ENCODE peak calls at places on chromosomes 11 and 22, in five cellular contexts. T is dorsolateral prefrontal cortex, J is adrenal gland, N is brain microvascular endothelial cell, M is pancreas. L is an unnamed sample.

GRCh38 chr11:97607301-97608000 is 1217.6 kb downstream of the JRKL start:
- DNase-seq in N (no peak), T (no peak), M (no peak), J (no peak), L (no peak)

GRCh38 chr11:11440149-11440548 is 87.1 kb upstream of the CSNK2A3 start:
- DNase-seq in T (no peak), J (no peak), M (no peak), N (no peak), L (no peak)

GRCh38 chr11:57360991-57361390 is 20.0 kb downstream of the PRG3 start:
- DNase-seq in M (no peak), T (no peak), N (no peak), J (no peak), L (no peak)

GRCh38 chr11:16613401-16614381 is 124.8 kb upstream of the C11orf58 start:
- DNase-seq in J (peak; percentile 94), N (peak; percentile 81), T (peak; percentile 87), M (peak; percentile 82), L (peak; percentile 44)

GRCh38 chr11:72038491-72038890 is 39.8 kb downstream of the IL18BP start:
- DNase-seq in T (peak; percentile 71), N (peak; percentile 18), J (peak; percentile 85), M (no peak), L (peak; percentile 13)

GRCh38 chr11:103483996-103484395 is 374.8 kb downstream of the DYNC2H1 start:
- DNase-seq in N (peak; percentile 25), M (no peak), J (no peak), T (no peak), L (no peak)

GRCh38 chr22:27919943-27920755 is 1.1 kb upstream of the PITPNB start:
- DNase-seq in M (no peak), T (no peak), J (peak; percentile 63), N (peak; percentile 46), L (peak; percentile 18)

GRCh38 chr11:41486436-41486835 is 27.0 kb upstream of the LRRC4C start:
- DNase-seq in T (no peak), N (peak; percentile 28), M (no peak), J (no peak), L (no peak)

GRCh38 chr22:34966980-34967379 is 99.0 kb upstream of the ISX start:
- DNase-seq in N (no peak), M (no peak), T (no peak), J (no peak), L (no peak)

GRCh38 chr11:78784321-78785061 is 209.8 kb upstream of the NARS2 start:
- DNase-seq in T (no peak), J (no peak), N (peak; percentile 68), M (no peak), L (no peak)

GRCh38 chr11:58165504-58166106 is 23.3 kb upstream of the OR9Q2 start:
- DNase-seq in T (no peak), J (no peak), N (no peak), M (no peak), L (no peak)

GRCh38 chr11:29256580-29256979 is 760.2 kb downstream of the KCNA4 start:
- DNase-seq in N (no peak), M (no peak), J (no peak), T (no peak), L (no peak)

GRCh38 chr22:47064016-47064415 is 301.6 kb downstream of the TBC1D22A start:
- DNase-seq in J (no peak), N (no peak), T (no peak), M (no peak), L (no peak)

GRCh38 chr11:111185259-111185658 is 60.3 kb upstream of the POU2AF2 start:
- DNase-seq in M (no peak), J (no peak), N (no peak), T (no peak), L (no peak)

GRCh38 chr22:36546092-36546804 is 17.3 kb upstream of the EIF3D start:
- DNase-seq in T (peak; percentile 56), J (peak; percentile 67), N (peak; percentile 24), M (peak; percentile 39), L (no peak)

GRCh38 chr22:33272180-33272579 is 214.0 kb upstream of the SYN3 start:
- DNase-seq in T (no peak), J (no peak), N (no peak), M (peak; percentile 50), L (no peak)

GRCh38 chr22:36334838-36335603 is 52.7 kb downstream of the MYH9 start:
- DNase-seq in J (peak; percentile 76), T (peak; percentile 85), M (no peak), N (no peak), L (no peak)

GRCh38 chr22:19713650-19714319 is 518 bp upstream of the SEPTIN5 start:
- DNase-seq in N (no peak), M (no peak), T (no peak), J (no peak), L (no peak)

GRCh38 chr11:123434911-123435310 is 4.8 kb downstream of the GRAMD1B start:
- DNase-seq in T (no peak), N (no peak), M (no peak), J (no peak), L (peak; percentile 82)

GRCh38 chr11:85647604-85648299 is at the start of gene TMEM126A:
- DNase-seq in T (peak; percentile 86), J (peak; percentile 93), N (peak; percentile 79), M (peak; percentile 89), L (no peak)

GRCh38 chr11:12581923-12582322 is 92.3 kb upstream of the TEAD1 start:
- DNase-seq in T (no peak), N (peak; percentile 84), J (no peak), M (no peak), L (peak; percentile 49)

GRCh38 chr22:21815958-21816357 is 51.5 kb downstream of the MAPK1 start:
- DNase-seq in N (no peak), T (no peak), M (no peak), J (no peak), L (no peak)

DNA sequence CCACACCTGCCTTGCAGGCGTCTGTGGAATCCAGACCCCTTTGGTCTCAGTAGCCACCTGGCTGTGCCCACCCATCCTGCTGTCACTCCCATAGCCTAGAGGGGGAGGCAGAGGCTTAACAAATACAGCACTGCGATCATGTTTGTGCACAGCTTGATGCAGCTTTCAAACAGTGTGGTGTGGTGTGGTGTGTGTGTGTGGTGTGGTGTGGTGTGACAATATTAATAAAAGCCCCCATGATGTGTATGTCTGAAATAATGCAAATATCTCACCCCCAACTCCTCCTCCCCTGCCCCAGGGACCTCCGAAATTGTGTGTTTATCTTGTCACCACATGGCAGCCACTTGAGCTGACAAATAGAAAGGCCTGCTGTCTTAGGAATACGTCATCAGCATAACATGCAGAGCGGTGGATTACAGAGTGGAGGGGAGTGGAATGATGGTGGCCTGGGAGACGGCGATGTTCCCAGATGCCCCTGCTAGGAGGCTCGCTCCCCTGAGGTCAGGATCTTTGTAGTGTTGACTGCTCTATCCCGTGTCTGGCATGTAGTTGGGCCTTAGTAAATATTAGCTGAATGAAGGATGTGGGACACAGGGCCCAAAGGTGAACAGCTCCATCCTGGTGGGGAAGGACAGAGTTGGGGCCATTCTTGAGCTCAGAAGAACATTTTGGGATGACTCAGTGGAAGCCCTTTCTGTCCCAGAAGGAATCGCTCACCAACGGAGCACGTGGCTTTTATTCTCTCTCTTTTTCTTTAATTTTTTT is 2.8 kb downstream of the PDXP start:
- DNase-seq in M (no peak), N (peak; percentile 60), T (no peak), J (peak; percentile 73), L (peak; percentile 32)
- TF ChIP-seq CTCF in M (no peak), N (peak; percentile 77), T (peak; percentile 51), J (peak; percentile 43), L (peak; percentile 59)

DNA sequence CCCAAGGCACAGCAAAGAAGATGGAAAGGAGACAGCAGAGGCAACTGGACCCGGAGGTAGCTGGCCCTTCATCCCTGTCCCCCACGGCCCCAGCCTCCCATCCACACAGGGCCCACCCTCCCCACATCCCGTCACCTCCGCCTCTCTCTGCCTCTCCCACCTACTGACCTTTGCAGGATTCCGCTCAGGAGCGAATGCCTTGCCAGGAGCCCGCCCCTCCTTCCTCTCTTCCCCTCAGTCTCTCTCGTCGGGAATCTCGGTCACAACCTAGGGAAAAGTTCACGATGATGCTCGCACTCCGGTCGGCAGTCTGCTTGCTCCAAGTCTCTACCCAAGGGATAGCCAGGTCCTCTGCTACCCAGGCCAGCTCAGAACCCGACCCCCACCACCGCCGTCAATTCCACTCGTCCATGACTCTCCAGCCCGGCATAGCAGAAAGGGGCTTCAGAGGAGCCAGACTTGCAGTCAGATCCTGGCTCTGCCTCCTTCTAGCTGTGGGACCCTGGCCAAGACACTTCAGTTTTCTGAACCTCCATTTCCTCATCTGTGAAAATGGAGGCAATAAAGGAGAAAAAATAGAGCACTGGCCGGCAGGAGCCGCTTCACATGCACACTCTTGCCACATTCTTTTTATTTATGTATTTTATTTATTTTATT is 10.2 kb downstream of the AHNAK start:
- DNase-seq in J (no peak), N (no peak), M (no peak), T (no peak), L (no peak)
- H3K4me3 ChIP-seq in J (no peak overlapping the region), N (no peak overlapping the region), M (no peak overlapping the region), T (no peak overlapping the region), L (no peak overlapping the region)

GRCh38 chr22:41762980-41763779 is 37.3 kb upstream of the CCDC134 start:
- DNase-seq in T (no peak), N (peak; percentile 9), J (no peak), M (no peak), L (no peak)
- TF ChIP-seq CTCF in T (no peak), N (peak; percentile 73), J (no peak), M (no peak), L (peak; percentile 61)

GRCh38 chr22:39073941-39074340 is 3.1 kb upstream of the APOBEC3G start:
- DNase-seq in T (no peak), N (no peak), J (no peak), M (no peak), L (no peak)
- H3K4me3 ChIP-seq in T (no peak overlapping the region), N (no peak overlapping the region), J (no peak overlapping the region), M (no peak overlapping the region), L (no peak overlapping the region)

GRCh38 chr11:127074151-127074761 is 73.7 kb upstream of the KIRREL3 start:
- DNase-seq in N (peak; percentile 9), M (peak; percentile 25), J (peak; percentile 80), T (peak; percentile 57), L (peak; percentile 0)
- TF ChIP-seq CTCF in N (peak; percentile 54), M (no peak), J (no peak), T (peak; percentile 58), L (peak; percentile 12)

GRCh38 chr11:2271327-2272240 is 1.2 kb upstream of the ASCL2 start:
- DNase-seq in M (no peak), T (no peak), N (no peak), J (peak; percentile 31), L (no peak)
- H3K4me3 ChIP-seq in M (no peak overlapping the region), T (no peak overlapping the region), N (no peak overlapping the region), J (no peak overlapping the region), L (no peak overlapping the region)

DNA sequence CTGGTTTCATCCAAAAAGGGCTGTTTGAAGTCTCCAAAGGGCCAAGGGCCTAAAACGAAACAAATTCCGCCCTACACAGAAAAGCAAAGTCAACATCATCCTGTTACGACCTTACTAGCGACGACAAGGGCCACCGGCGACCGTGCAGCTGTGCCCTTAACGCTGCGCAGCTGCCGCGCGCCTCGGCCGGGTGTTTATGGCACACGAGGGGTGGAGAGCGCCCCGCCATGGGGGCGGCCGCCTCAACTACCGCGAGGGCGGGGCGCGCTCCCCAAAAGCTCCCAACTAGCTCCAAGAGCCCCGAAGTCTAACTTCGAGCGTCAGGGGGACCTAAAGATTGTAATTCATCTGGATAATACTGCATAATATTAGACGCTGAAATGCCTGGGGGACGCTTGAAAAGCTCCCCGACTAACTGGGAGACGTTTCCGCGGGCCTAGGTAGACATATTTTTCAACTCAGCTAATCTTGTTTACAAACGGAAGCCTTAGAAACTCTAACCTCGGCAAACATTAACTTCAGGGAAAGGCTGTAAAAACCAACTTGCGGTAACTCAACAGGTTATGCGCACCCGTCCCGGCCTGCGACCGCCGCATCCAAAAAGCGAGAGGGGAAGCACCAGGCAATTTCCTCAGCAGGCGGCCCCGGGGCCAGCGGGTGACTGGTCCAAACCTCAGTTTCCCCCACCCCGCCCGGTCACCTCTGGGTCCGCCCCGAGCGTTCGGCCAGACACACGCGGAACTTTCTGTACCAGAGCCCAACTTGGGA is 688 bp downstream of the TMEM123 start:
- DNase-seq in M (peak; percentile 69), N (peak; percentile 11), T (peak; percentile 75), J (peak; percentile 76), L (no peak)
- TF ChIP-seq CTCF in M (no peak), N (peak; percentile 21), T (peak; percentile 52), J (no peak), L (peak; percentile 17)